ENCODE peak calls at places on chromosomes 7 and 10, in eight cellular contexts. One of them, this sample, is unnamed.

GRCh38 chr10:133012573-133013359 is 70.4 kb upstream of the CFAP46 start:
- DNase-seq in left ventricle myocardium inferior: peak; percentile 37
- DNase-seq in IMR-90: no peak
- DNase-seq in astrocyte: no peak
- DNase-seq in skeletal muscle cell: no peak
- DNase-seq in CD4-positive, alpha-beta memory T cell: no peak
- DNase-seq in breast epithelium: no peak
- DNase-seq in MM.1S: no peak
- DNase-seq in this sample: no peak

GRCh38 chr10:72694476-72695369 is 2.8 kb downstream of the MCU start:
- DNase-seq in astrocyte: no peak
- DNase-seq in skeletal muscle cell: no peak
- DNase-seq in MM.1S: peak; percentile 18
- DNase-seq in left ventricle myocardium inferior: no peak
- DNase-seq in breast epithelium: no peak
- DNase-seq in IMR-90: peak; percentile 65
- DNase-seq in CD4-positive, alpha-beta memory T cell: no peak
- DNase-seq in this sample: no peak

GRCh38 chr7:151816562-151817314 is 60.2 kb downstream of the PRKAG2 start:
- DNase-seq in astrocyte: no peak
- DNase-seq in left ventricle myocardium inferior: no peak
- DNase-seq in skeletal muscle cell: no peak
- DNase-seq in breast epithelium: no peak
- DNase-seq in IMR-90: no peak
- DNase-seq in CD4-positive, alpha-beta memory T cell: no peak
- DNase-seq in MM.1S: no peak
- DNase-seq in this sample: no peak

GRCh38 chr7:133916621-133917020 is 210.5 kb upstream of the LRGUK start:
- DNase-seq in IMR-90: no peak
- DNase-seq in MM.1S: no peak
- DNase-seq in CD4-positive, alpha-beta memory T cell: no peak
- DNase-seq in breast epithelium: no peak
- DNase-seq in left ventricle myocardium inferior: no peak
- DNase-seq in astrocyte: no peak
- DNase-seq in skeletal muscle cell: no peak
- DNase-seq in this sample: no peak

GRCh38 chr7:47194516-47194915 is 387.4 kb downstream of the TNS3 start:
- DNase-seq in breast epithelium: no peak
- DNase-seq in IMR-90: no peak
- DNase-seq in astrocyte: no peak
- DNase-seq in MM.1S: no peak
- DNase-seq in CD4-positive, alpha-beta memory T cell: no peak
- DNase-seq in left ventricle myocardium inferior: no peak
- DNase-seq in skeletal muscle cell: no peak
- DNase-seq in this sample: no peak

GRCh38 chr7:21299766-21300165 is 128.1 kb upstream of the SP4 start:
- DNase-seq in breast epithelium: no peak
- DNase-seq in left ventricle myocardium inferior: no peak
- DNase-seq in IMR-90: no peak
- DNase-seq in astrocyte: no peak
- DNase-seq in skeletal muscle cell: no peak
- DNase-seq in CD4-positive, alpha-beta memory T cell: no peak
- DNase-seq in MM.1S: no peak
- DNase-seq in this sample: no peak

GRCh38 chr7:51593638-51594037 is 277.0 kb upstream of the COBL start:
- DNase-seq in CD4-positive, alpha-beta memory T cell: no peak
- DNase-seq in MM.1S: no peak
- DNase-seq in IMR-90: no peak
- DNase-seq in left ventricle myocardium inferior: no peak
- DNase-seq in astrocyte: no peak
- DNase-seq in skeletal muscle cell: no peak
- DNase-seq in breast epithelium: no peak
- DNase-seq in this sample: no peak

GRCh38 chr10:1737222-1738061 is at the start of gene ADARB2:
- DNase-seq in skeletal muscle cell: no peak
- DNase-seq in CD4-positive, alpha-beta memory T cell: no peak
- DNase-seq in IMR-90: no peak
- DNase-seq in breast epithelium: no peak
- DNase-seq in astrocyte: no peak
- DNase-seq in left ventricle myocardium inferior: no peak
- DNase-seq in MM.1S: no peak
- DNase-seq in this sample: no peak

GRCh38 chr7:66741706-66742053 is 1.1 kb downstream of the RABGEF1 start:
- DNase-seq in IMR-90: peak; percentile 35
- DNase-seq in MM.1S: no peak
- DNase-seq in astrocyte: peak; percentile 33
- DNase-seq in CD4-positive, alpha-beta memory T cell: no peak
- DNase-seq in left ventricle myocardium inferior: no peak
- DNase-seq in breast epithelium: no peak
- DNase-seq in skeletal muscle cell: no peak
- DNase-seq in this sample: no peak

GRCh38 chr10:113228570-113228969 is 278.5 kb downstream of the TCF7L2 start:
- DNase-seq in left ventricle myocardium inferior: no peak
- DNase-seq in skeletal muscle cell: peak; percentile 13
- DNase-seq in MM.1S: no peak
- DNase-seq in IMR-90: peak; percentile 27
- DNase-seq in breast epithelium: no peak
- DNase-seq in astrocyte: peak; percentile 83
- DNase-seq in CD4-positive, alpha-beta memory T cell: no peak
- DNase-seq in this sample: peak; percentile 23

GRCh38 chr7:73431041-73431835 is 2.3 kb upstream of the FZD9 start:
- DNase-seq in astrocyte: no peak
- DNase-seq in left ventricle myocardium inferior: no peak
- DNase-seq in CD4-positive, alpha-beta memory T cell: no peak
- DNase-seq in IMR-90: no peak
- DNase-seq in MM.1S: no peak
- DNase-seq in skeletal muscle cell: no peak
- DNase-seq in breast epithelium: no peak
- DNase-seq in this sample: no peak

GRCh38 chr7:50473531-50473930 is 23.4 kb upstream of the FIGNL1 start:
- DNase-seq in skeletal muscle cell: no peak
- DNase-seq in breast epithelium: no peak
- DNase-seq in astrocyte: no peak
- DNase-seq in IMR-90: no peak
- DNase-seq in left ventricle myocardium inferior: no peak
- DNase-seq in MM.1S: no peak
- DNase-seq in CD4-positive, alpha-beta memory T cell: no peak
- DNase-seq in this sample: no peak

GRCh38 chr10:79390551-79391229 is 43.4 kb downstream of the PPIF start:
- DNase-seq in IMR-90: no peak
- DNase-seq in skeletal muscle cell: no peak
- DNase-seq in left ventricle myocardium inferior: peak; percentile 19
- DNase-seq in breast epithelium: peak; percentile 13
- DNase-seq in MM.1S: no peak
- DNase-seq in CD4-positive, alpha-beta memory T cell: no peak
- DNase-seq in astrocyte: no peak
- DNase-seq in this sample: no peak

GRCh38 chr10:36489928-36490279 is 635.5 kb upstream of the ANKRD30A start:
- DNase-seq in breast epithelium: no peak
- DNase-seq in IMR-90: peak; percentile 86
- DNase-seq in left ventricle myocardium inferior: no peak
- DNase-seq in astrocyte: peak; percentile 78
- DNase-seq in skeletal muscle cell: peak; percentile 76
- DNase-seq in MM.1S: no peak
- DNase-seq in CD4-positive, alpha-beta memory T cell: no peak
- DNase-seq in this sample: peak; percentile 31

GRCh38 chr10:67735430-67735829 is 39.4 kb upstream of the CTNNA3 start:
- DNase-seq in astrocyte: no peak
- DNase-seq in CD4-positive, alpha-beta memory T cell: peak; percentile 9
- DNase-seq in skeletal muscle cell: no peak
- DNase-seq in MM.1S: no peak
- DNase-seq in breast epithelium: no peak
- DNase-seq in left ventricle myocardium inferior: no peak
- DNase-seq in IMR-90: no peak
- DNase-seq in this sample: no peak

GRCh38 chr10:12909836-12910185 is 91.7 kb downstream of the CCDC3 start:
- DNase-seq in astrocyte: no peak
- DNase-seq in skeletal muscle cell: no peak
- DNase-seq in IMR-90: peak; percentile 22
- DNase-seq in left ventricle myocardium inferior: no peak
- DNase-seq in breast epithelium: no peak
- DNase-seq in MM.1S: no peak
- DNase-seq in CD4-positive, alpha-beta memory T cell: no peak
- DNase-seq in this sample: no peak

GRCh38 chr7:122310119-122311021 is 5.8 kb upstream of the FEZF1 start:
- DNase-seq in breast epithelium: no peak
- DNase-seq in left ventricle myocardium inferior: no peak
- DNase-seq in CD4-positive, alpha-beta memory T cell: no peak
- DNase-seq in MM.1S: peak; percentile 89
- DNase-seq in astrocyte: no peak
- DNase-seq in skeletal muscle cell: no peak
- DNase-seq in IMR-90: no peak
- DNase-seq in this sample: no peak

GRCh38 chr7:151856516-151856915 is 20.4 kb downstream of the PRKAG2 start:
- DNase-seq in astrocyte: no peak
- DNase-seq in CD4-positive, alpha-beta memory T cell: no peak
- DNase-seq in skeletal muscle cell: no peak
- DNase-seq in MM.1S: no peak
- DNase-seq in left ventricle myocardium inferior: no peak
- DNase-seq in IMR-90: no peak
- DNase-seq in breast epithelium: no peak
- DNase-seq in this sample: no peak

GRCh38 chr10:94138391-94138790 is 144.7 kb downstream of the PLCE1 start:
- DNase-seq in breast epithelium: no peak
- DNase-seq in astrocyte: peak; percentile 69
- DNase-seq in left ventricle myocardium inferior: no peak
- DNase-seq in MM.1S: no peak
- DNase-seq in skeletal muscle cell: no peak
- DNase-seq in IMR-90: peak; percentile 87
- DNase-seq in CD4-positive, alpha-beta memory T cell: no peak
- DNase-seq in this sample: no peak

GRCh38 chr10:4662576-4663161 is 163.3 kb upstream of the AKR1E2 start:
- DNase-seq in astrocyte: peak; percentile 23
- DNase-seq in MM.1S: no peak
- DNase-seq in left ventricle myocardium inferior: no peak
- DNase-seq in IMR-90: no peak
- DNase-seq in breast epithelium: no peak
- DNase-seq in CD4-positive, alpha-beta memory T cell: no peak
- DNase-seq in skeletal muscle cell: no peak
- DNase-seq in this sample: no peak
- H3K4me3 ChIP-seq in astrocyte: peak overlapping the region; percentile 24
- H3K4me3 ChIP-seq in MM.1S: no peak overlapping the region
- H3K4me3 ChIP-seq in left ventricle myocardium inferior: peak overlapping the region; percentile 41
- H3K4me3 ChIP-seq in IMR-90: no peak overlapping the region
- H3K4me3 ChIP-seq in breast epithelium: no peak overlapping the region
- H3K4me3 ChIP-seq in CD4-positive, alpha-beta memory T cell: no peak overlapping the region
- H3K4me3 ChIP-seq in skeletal muscle cell: no peak overlapping the region
- H3K4me3 ChIP-seq in this sample: no peak overlapping the region

GRCh38 chr10:101974091-101974799 is 81.7 kb downstream of the ARMH3 start:
- DNase-seq in skeletal muscle cell: no peak
- DNase-seq in astrocyte: no peak
- DNase-seq in MM.1S: no peak
- DNase-seq in left ventricle myocardium inferior: no peak
- DNase-seq in IMR-90: no peak
- DNase-seq in CD4-positive, alpha-beta memory T cell: no peak
- DNase-seq in breast epithelium: no peak
- DNase-seq in this sample: no peak
- H3K4me3 ChIP-seq in skeletal muscle cell: no peak overlapping the region
- H3K4me3 ChIP-seq in astrocyte: no peak overlapping the region
- H3K4me3 ChIP-seq in MM.1S: peak overlapping the region; percentile 47
- H3K4me3 ChIP-seq in left ventricle myocardium inferior: no peak overlapping the region
- H3K4me3 ChIP-seq in IMR-90: no peak overlapping the region
- H3K4me3 ChIP-seq in CD4-positive, alpha-beta memory T cell: no peak overlapping the region
- H3K4me3 ChIP-seq in breast epithelium: no peak overlapping the region
- H3K4me3 ChIP-seq in this sample: no peak overlapping the region

GRCh38 chr7:27187158-27187701 is 2.2 kb upstream of the HOXA11 start:
- DNase-seq in breast epithelium: no peak
- DNase-seq in MM.1S: no peak
- DNase-seq in CD4-positive, alpha-beta memory T cell: no peak
- DNase-seq in IMR-90: no peak
- DNase-seq in astrocyte: no peak
- DNase-seq in left ventricle myocardium inferior: no peak
- DNase-seq in skeletal muscle cell: no peak
- DNase-seq in this sample: peak; percentile 37

GRCh38 chr7:27187702-27188665 is 3.0 kb upstream of the HOXA11 start:
- DNase-seq in MM.1S: no peak
- DNase-seq in IMR-90: no peak
- DNase-seq in CD4-positive, alpha-beta memory T cell: no peak
- DNase-seq in breast epithelium: no peak
- DNase-seq in left ventricle myocardium inferior: no peak
- DNase-seq in astrocyte: no peak
- DNase-seq in skeletal muscle cell: no peak
- DNase-seq in this sample: no peak

GRCh38 chr7:27185013-27185707 is at the start of gene HOXA11:
- DNase-seq in left ventricle myocardium inferior: no peak
- DNase-seq in IMR-90: peak; percentile 20
- DNase-seq in skeletal muscle cell: peak; percentile 89
- DNase-seq in breast epithelium: no peak
- DNase-seq in MM.1S: no peak
- DNase-seq in CD4-positive, alpha-beta memory T cell: no peak
- DNase-seq in astrocyte: no peak
- DNase-seq in this sample: peak; percentile 94

GRCh38 chr7:27185708-27186449 is 847 bp upstream of the HOXA11 start:
- DNase-seq in skeletal muscle cell: no peak
- DNase-seq in left ventricle myocardium inferior: no peak
- DNase-seq in breast epithelium: no peak
- DNase-seq in MM.1S: no peak
- DNase-seq in astrocyte: no peak
- DNase-seq in IMR-90: no peak
- DNase-seq in CD4-positive, alpha-beta memory T cell: no peak
- DNase-seq in this sample: no peak

GRCh38 chr7:27186450-27187157 is 1.6 kb upstream of the HOXA11 start:
- DNase-seq in MM.1S: no peak
- DNase-seq in skeletal muscle cell: no peak
- DNase-seq in CD4-positive, alpha-beta memory T cell: no peak
- DNase-seq in astrocyte: no peak
- DNase-seq in IMR-90: no peak
- DNase-seq in left ventricle myocardium inferior: no peak
- DNase-seq in breast epithelium: no peak
- DNase-seq in this sample: peak; percentile 51
- H3K4me3 ChIP-seq in MM.1S: no peak overlapping the region
- H3K4me3 ChIP-seq in skeletal muscle cell: peak overlapping the region; percentile 81
- H3K4me3 ChIP-seq in CD4-positive, alpha-beta memory T cell: no peak overlapping the region
- H3K4me3 ChIP-seq in astrocyte: no peak overlapping the region
- H3K4me3 ChIP-seq in IMR-90: no peak overlapping the region
- H3K4me3 ChIP-seq in left ventricle myocardium inferior: no peak overlapping the region
- H3K4me3 ChIP-seq in breast epithelium: no peak overlapping the region
- H3K4me3 ChIP-seq in this sample: peak overlapping the region; percentile 88

DNA sequence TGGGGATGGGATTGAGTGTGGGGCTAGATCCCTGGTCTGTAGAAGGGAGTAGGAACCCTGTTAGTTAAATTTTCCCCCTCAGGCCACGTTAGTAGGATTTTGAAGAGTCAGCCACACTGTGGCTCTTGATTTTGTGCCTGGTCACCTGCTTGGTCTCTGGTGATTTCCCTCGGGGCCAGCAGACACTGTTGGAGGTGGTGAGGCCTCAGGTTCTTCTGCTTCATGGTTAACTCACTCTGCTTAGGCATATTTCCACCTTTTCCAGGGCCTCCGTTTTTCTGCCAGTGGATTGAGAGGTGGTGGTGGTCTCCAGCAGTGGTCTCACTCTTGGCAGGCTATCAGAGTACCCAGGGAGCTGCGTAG is 4.1 kb downstream of the TSPAN14 start:
- DNase-seq in skeletal muscle cell: no peak
- DNase-seq in MM.1S: no peak
- DNase-seq in breast epithelium: no peak
- DNase-seq in left ventricle myocardium inferior: no peak
- DNase-seq in astrocyte: no peak
- DNase-seq in CD4-positive, alpha-beta memory T cell: no peak
- DNase-seq in IMR-90: no peak
- DNase-seq in this sample: no peak
- H3K4me3 ChIP-seq in skeletal muscle cell: no peak overlapping the region
- H3K4me3 ChIP-seq in MM.1S: no peak overlapping the region
- H3K4me3 ChIP-seq in breast epithelium: no peak overlapping the region
- H3K4me3 ChIP-seq in left ventricle myocardium inferior: peak overlapping the region; percentile 99
- H3K4me3 ChIP-seq in astrocyte: no peak overlapping the region
- H3K4me3 ChIP-seq in CD4-positive, alpha-beta memory T cell: peak overlapping the region; percentile 76
- H3K4me3 ChIP-seq in IMR-90: no peak overlapping the region
- H3K4me3 ChIP-seq in this sample: no peak overlapping the region

GRCh38 chr7:100632951-100633717 is 8.2 kb downstream of the TFR2 start:
- DNase-seq in CD4-positive, alpha-beta memory T cell: peak; percentile 50
- DNase-seq in IMR-90: peak; percentile 29
- DNase-seq in skeletal muscle cell: no peak
- DNase-seq in MM.1S: no peak
- DNase-seq in astrocyte: no peak
- DNase-seq in breast epithelium: no peak
- DNase-seq in left ventricle myocardium inferior: no peak
- DNase-seq in this sample: no peak
- H3K4me3 ChIP-seq in CD4-positive, alpha-beta memory T cell: peak overlapping the region; percentile 68
- H3K4me3 ChIP-seq in IMR-90: peak overlapping the region; percentile 42
- H3K4me3 ChIP-seq in skeletal muscle cell: peak overlapping the region; percentile 50
- H3K4me3 ChIP-seq in MM.1S: peak overlapping the region; percentile 44
- H3K4me3 ChIP-seq in astrocyte: peak overlapping the region; percentile 39
- H3K4me3 ChIP-seq in breast epithelium: peak overlapping the region; percentile 57
- H3K4me3 ChIP-seq in left ventricle myocardium inferior: peak overlapping the region; percentile 68
- H3K4me3 ChIP-seq in this sample: peak overlapping the region; percentile 42

This sample was measured in BJ.